ENCODE peak calls at places on chromosomes 7 and 10, in five cellular contexts. H is NCI-H1092; T is stimulated activated naive CD4-positive, alpha-beta T cell; N is activated CD8-positive, alpha-beta T cell treated with anti-CD3 and anti-CD28 coated beads, Interleukin-2, amount 10 ng/mL, durations not matched to agents 7 days and 5 days; L is AG04449. U is an unnamed sample.

GRCh38 chr10:34993782-34994181 is 96.4 kb downstream of the CUL2 start:
- DNase-seq in H (no peak), T (no peak), N (no peak), L (no peak), U (no peak)

GRCh38 chr10:25682203-25682950 is 251.7 kb upstream of the MYO3A start:
- DNase-seq in H (no peak), T (no peak), N (no peak), L (no peak), U (no peak)

GRCh38 chr7:148042935-148043334 is 547.6 kb upstream of the C7orf33 start:
- DNase-seq in H (peak), T (no peak), N (no peak), L (no peak), U (no peak)

GRCh38 chr7:92740713-92741126 is 95.7 kb downstream of the CDK6 start:
- DNase-seq in H (no peak), T (no peak), N (no peak), L (peak), U (no peak)

GRCh38 chr10:132883391-132883881 is 58.9 kb downstream of the CFAP46 start:
- DNase-seq in H (no peak), T (no peak), N (no peak), L (no peak), U (no peak)

GRCh38 chr10:26832960-26833359 is 27.8 kb downstream of the ABI1 start:
- DNase-seq in H (no peak), T (no peak), N (no peak), L (no peak), U (no peak)

GRCh38 chr7:7428806-7429205 is 106.9 kb downstream of the COL28A1 start:
- DNase-seq in H (no peak), T (no peak), N (no peak), L (peak), U (no peak)

GRCh38 chr7:36686499-36686898 is 37.8 kb downstream of the AOAH start:
- DNase-seq in H (no peak), T (no peak), N (peak), L (no peak), U (no peak)

GRCh38 chr10:13788701-13789447 is 202.1 kb downstream of the PRPF18 start:
- DNase-seq in H (no peak), T (no peak), N (no peak), L (no peak), U (no peak)

GRCh38 chr7:142867398-142868187 is 12.7 kb downstream of the EPHB6 start:
- DNase-seq in H (no peak), T (no peak), N (peak), L (no peak), U (no peak)

GRCh38 chr7:78769551-78770101 is 683.8 kb downstream of the MAGI2 start:
- DNase-seq in H (no peak), T (no peak), N (no peak), L (no peak), U (no peak)

GRCh38 chr7:130838738-130839137 is 104.7 kb upstream of the KLF14 start:
- DNase-seq in H (no peak), T (no peak), N (no peak), L (peak), U (no peak)

GRCh38 chr7:138169441-138169851 is 93.2 kb downstream of the AKR1D1 start:
- DNase-seq in H (no peak), T (no peak), N (no peak), L (no peak), U (no peak)

GRCh38 chr7:135300913-135301765 is 67.5 kb downstream of the STRA8 start:
- DNase-seq in H (no peak), T (no peak), N (no peak), L (no peak), U (no peak)

GRCh38 chr7:150450491-150450992 is at the start of gene GIMAP8:
- DNase-seq in H (no peak), T (peak), N (peak), L (no peak), U (no peak)

GRCh38 chr7:117731455-117731854 is 141.8 kb downstream of the CTTNBP2 start:
- DNase-seq in H (no peak), T (no peak), N (no peak), L (no peak), U (no peak)

GRCh38 chr7:132837529-132837928 is 244.4 kb downstream of the CHCHD3 start:
- DNase-seq in H (no peak), T (no peak), N (no peak), L (no peak), U (no peak)

GRCh38 chr7:48638041-48638440 is 286.3 kb upstream of the CDC14C start:
- DNase-seq in H (no peak), T (no peak), N (no peak), L (no peak), U (no peak)

GRCh38 chr7:134991469-134992339 is 5.4 kb downstream of the AGBL3 start:
- DNase-seq in H (no peak), T (no peak), N (no peak), L (no peak), U (no peak)

GRCh38 chr10:97570789-97571536 is 1.6 kb upstream of the ANKRD2 start:
- DNase-seq in H (no peak), T (no peak), N (no peak), L (no peak), U (no peak)

GRCh38 chr10:102509387-102509786 is 5.6 kb downstream of the SUFU start:
- DNase-seq in H (no peak), T (no peak), N (no peak), L (no peak), U (no peak)

GRCh38 chr10:48187713-48188541 is 86.6 kb downstream of the FRMPD2 start:
- DNase-seq in H (peak), T (no peak), N (no peak), L (no peak), U (no peak)

GRCh38 chr10:44436240-44436639 is 51.3 kb upstream of the CXCL12 start:
- DNase-seq in H (no peak), T (no peak), N (no peak), L (no peak), U (no peak)

GRCh38 chr7:123573896-123574467 is 16.4 kb upstream of the NDUFA5 start:
- DNase-seq in H (no peak), T (no peak), N (no peak), L (no peak), U (no peak)

GRCh38 chr7:48414005-48414732 is 242.9 kb downstream of the ABCA13 start:
- DNase-seq in H (no peak), T (no peak), N (no peak), L (no peak), U (no peak)

GRCh38 chr7:114310344-114311118 is 104.1 kb upstream of the FOXP2 start:
- DNase-seq in H (peak), T (no peak), N (no peak), L (no peak), U (no peak)

GRCh38 chr10:30438016-30438850 is 4.2 kb downstream of the MAP3K8 start:
- DNase-seq in H (no peak), T (no peak), N (no peak), L (no peak), U (no peak)

GRCh38 chr10:133400624-133401424 is 6.9 kb downstream of the MTG1 start:
- DNase-seq in H (no peak), T (no peak), N (no peak), L (no peak), U (no peak)

GRCh38 chr7:3233301-3233700 is 67.8 kb upstream of the SDK1 start:
- DNase-seq in H (no peak), T (no peak), N (no peak), L (no peak), U (no peak)

GRCh38 chr7:143960813-143961610 is 6.4 kb downstream of the OR2F1 start:
- DNase-seq in H (no peak), T (no peak), N (no peak), L (no peak), U (no peak)

GRCh38 chr7:23334482-23335056 is 35.4 kb downstream of the MALSU1 start:
- DNase-seq in H (no peak), T (no peak), N (no peak), L (peak), U (no peak)

GRCh38 chr7:7696458-7697119 is 21.8 kb downstream of the RPA3 start:
- DNase-seq in H (no peak), T (no peak), N (no peak), L (no peak), U (no peak)

GRCh38 chr7:51029586-51030230 is 247.0 kb upstream of the GRB10 start:
- DNase-seq in H (no peak), T (no peak), N (no peak), L (peak), U (no peak)

GRCh38 chr7:88111136-88111748 is 108.6 kb downstream of the SRI start:
- DNase-seq in H (no peak), T (no peak), N (no peak), L (peak), U (no peak)